ENCODE peak calls at places on chromosome 16, in four cellular contexts. T is IMR-90, F is stomach, C is fibroblast of the aortic adventitia. M is an unnamed sample.

GRCh38 chr16:49127103-49127502 is 154.5 kb downstream of the CBLN1 start:
- DNase-seq in C (no peak), T (no peak), F (no peak), M (no peak)

GRCh38 chr16:28477311-28477920 is 5.3 kb upstream of the NPIPB7 start:
- DNase-seq in T (no peak), F (no peak), C (no peak), M (no peak)

GRCh38 chr16:2205967-2206313 is 686 bp downstream of the MLST8 start:
- DNase-seq in T (no peak), F (no peak), C (no peak), M (no peak)

GRCh38 chr16:84228321-84228838 is 11.4 kb downstream of the KCNG4 start:
- DNase-seq in T (peak), C (peak), F (no peak), M (peak)

GRCh38 chr16:3645504-3646347 is 8.8 kb upstream of the DNASE1 start:
- DNase-seq in T (peak), C (no peak), F (peak), M (no peak)

GRCh38 chr16:9415588-9415987 is 324.1 kb downstream of the HAPSTR1 start:
- DNase-seq in T (no peak), F (no peak), C (no peak), M (no peak)

GRCh38 chr16:50023626-50024025 is 1.4 kb upstream of the CNEP1R1 start:
- DNase-seq in F (no peak), C (no peak), T (no peak), M (no peak)

GRCh38 chr16:10578474-10579316 is 1.7 kb downstream of the EMP2 start:
- DNase-seq in C (peak), T (no peak), F (peak), M (no peak)

GRCh38 chr16:15052747-15053476 is 3.0 kb downstream of the NTAN1 start:
- DNase-seq in T (no peak), C (peak), F (no peak), M (no peak)

GRCh38 chr16:1334739-1335138 is 1.3 kb downstream of the BAIAP3 start:
- DNase-seq in C (no peak), T (no peak), F (no peak), M (no peak)

GRCh38 chr16:81715358-81716196 is 63.5 kb upstream of the PLCG2 start:
- DNase-seq in F (no peak), T (no peak), C (no peak), M (no peak)

GRCh38 chr16:51450913-51451312 is 299.8 kb upstream of the SALL1 start:
- DNase-seq in T (no peak), F (no peak), C (no peak), M (no peak)

GRCh38 chr16:5042574-5043171 is 8.9 kb upstream of the NAGPA start:
- DNase-seq in C (no peak), T (peak), F (no peak), M (peak)

GRCh38 chr16:68434654-68435210 is 13.6 kb downstream of the SMPD3 start:
- DNase-seq in C (no peak), F (peak), T (no peak), M (no peak)

GRCh38 chr16:68433316-68433715 is 15.0 kb downstream of the SMPD3 start:
- DNase-seq in F (no peak), C (no peak), T (no peak), M (no peak)

GRCh38 chr16:68432701-68433100 is 15.6 kb downstream of the SMPD3 start:
- DNase-seq in C (no peak), F (no peak), T (no peak), M (no peak)

GRCh38 chr16:68436581-68436980 is 11.7 kb downstream of the SMPD3 start:
- DNase-seq in F (no peak), C (no peak), T (no peak), M (no peak)
- TF ChIP-seq CTCF in F (peak), C (no peak), T (no peak), M (peak)

GRCh38 chr16:70770968-70771552 is 29.9 kb downstream of the VAC14 start:
- DNase-seq in T (peak), C (peak), F (peak), M (peak)

GRCh38 chr16:70769131-70769530 is 31.8 kb downstream of the VAC14 start:
- DNase-seq in F (no peak), T (no peak), C (no peak), M (no peak)

GRCh38 chr16:70772493-70772892 is 28.5 kb downstream of the VAC14 start:
- DNase-seq in C (peak), F (no peak), T (peak), M (peak)

GRCh38 chr16:70769761-70770160 is 31.2 kb downstream of the VAC14 start:
- DNase-seq in C (no peak), T (no peak), F (no peak), M (no peak)

DNA sequence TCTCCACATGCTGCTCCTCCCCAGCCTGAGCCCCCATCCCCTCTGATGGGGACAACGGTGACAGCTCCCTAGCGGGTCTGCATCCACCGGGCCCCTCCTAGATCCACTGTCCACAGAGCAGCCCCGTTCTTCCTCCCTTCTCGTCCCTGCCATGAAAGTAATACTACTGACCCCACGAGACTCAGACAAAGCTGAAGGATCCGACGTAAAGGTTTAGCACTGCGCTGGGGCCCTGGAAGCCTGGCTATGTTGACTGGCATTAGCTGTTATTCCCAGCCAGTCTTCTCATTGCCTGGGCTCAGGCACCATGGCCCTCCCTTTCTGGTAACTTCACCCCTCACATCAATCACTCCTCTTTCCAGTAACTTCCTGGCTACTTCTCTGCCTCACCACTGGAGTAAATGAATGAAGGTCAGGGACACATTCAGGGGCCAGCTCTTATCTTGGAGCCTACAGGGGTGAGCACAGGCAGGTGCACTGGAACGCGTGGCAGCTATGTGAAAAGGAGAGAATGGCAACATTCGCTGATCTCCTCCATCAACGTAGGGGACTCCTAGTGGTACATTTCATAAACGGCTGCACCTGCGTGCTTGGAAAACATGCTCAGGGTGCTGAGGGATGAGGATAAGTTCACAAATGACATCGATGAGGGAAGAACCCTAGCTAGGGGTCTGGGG is 30.5 kb downstream of the VAC14 start:
- DNase-seq in C (no peak), T (no peak), F (no peak), M (no peak)
- TF ChIP-seq CTCF in C (no peak), T (no peak), F (no peak), M (no peak)

GRCh38 chr16:30867747-30868146 is 26.1 kb downstream of the BCL7C start:
- DNase-seq in T (no peak), F (no peak), C (no peak), M (peak)
- TF ChIP-seq CTCF in T (peak), F (no peak), C (peak), M (peak)

GRCh38 chr16:66588981-66589713 is 9.9 kb downstream of the CMTM2 start:
- DNase-seq in T (peak), F (peak), C (peak), M (peak)
- TF ChIP-seq CTCF in T (peak), F (no peak), C (peak), M (peak)

GRCh38 chr16:86555763-86556130 is 712 bp upstream of the MTHFSD start:
- DNase-seq in T (no peak), F (no peak), C (no peak), M (no peak)

GRCh38 chr16:86553356-86553755 is 1.7 kb downstream of the MTHFSD start:
- DNase-seq in C (no peak), F (no peak), T (no peak), M (no peak)

GRCh38 chr16:86556576-86556975 is 1.5 kb upstream of the MTHFSD start:
- DNase-seq in C (no peak), T (no peak), F (no peak), M (no peak)

GRCh38 chr16:86554599-86554916 is 477 bp downstream of the MTHFSD start:
- DNase-seq in T (no peak), F (no peak), C (no peak), M (no peak)

DNA sequence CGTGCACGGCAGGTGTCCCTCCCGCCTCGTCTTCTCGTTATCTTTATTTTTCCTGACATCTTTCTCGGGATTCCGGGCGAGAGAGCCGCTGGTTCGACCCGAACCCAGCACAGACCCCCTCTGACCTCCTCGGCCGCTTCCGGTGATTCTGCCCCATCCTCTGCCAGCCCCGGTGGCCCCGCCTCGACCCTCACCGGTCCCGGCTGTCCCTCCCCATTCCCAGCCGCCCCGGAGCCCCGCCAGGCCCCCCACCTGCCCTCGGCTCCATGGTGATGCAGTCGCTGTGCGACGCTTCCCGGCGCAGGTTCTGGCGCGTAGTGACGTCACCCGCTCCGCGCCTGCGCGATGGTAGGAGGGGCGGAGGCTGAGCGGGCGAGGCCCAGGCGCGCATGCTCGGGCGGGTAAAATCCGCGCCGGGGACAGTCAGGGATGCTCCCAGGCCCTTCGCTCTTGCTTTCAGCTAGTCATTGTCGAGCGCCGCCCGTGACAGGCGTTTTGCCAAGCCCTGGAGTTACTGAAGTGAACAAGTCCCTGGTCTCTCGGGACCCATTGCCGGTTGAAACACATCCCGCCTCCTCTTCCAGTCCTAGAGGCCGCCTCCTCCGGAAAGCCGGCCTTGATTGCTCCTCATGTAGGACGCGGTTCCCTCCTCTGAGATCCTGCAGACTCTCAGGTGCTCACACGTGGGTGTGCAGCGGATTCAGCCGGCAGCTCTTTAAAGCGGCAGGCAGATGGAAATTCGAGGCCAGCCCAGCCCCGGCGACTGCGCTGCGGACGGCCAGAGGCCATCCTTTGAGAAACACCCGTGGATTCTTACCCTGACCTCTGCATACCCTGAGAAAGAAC is at the start of gene MTHFSD:
- DNase-seq in T (peak), F (peak), C (peak), M (peak)
- TF ChIP-seq CTCF in T (no peak), F (no peak), C (no peak), M (peak)

DNA sequence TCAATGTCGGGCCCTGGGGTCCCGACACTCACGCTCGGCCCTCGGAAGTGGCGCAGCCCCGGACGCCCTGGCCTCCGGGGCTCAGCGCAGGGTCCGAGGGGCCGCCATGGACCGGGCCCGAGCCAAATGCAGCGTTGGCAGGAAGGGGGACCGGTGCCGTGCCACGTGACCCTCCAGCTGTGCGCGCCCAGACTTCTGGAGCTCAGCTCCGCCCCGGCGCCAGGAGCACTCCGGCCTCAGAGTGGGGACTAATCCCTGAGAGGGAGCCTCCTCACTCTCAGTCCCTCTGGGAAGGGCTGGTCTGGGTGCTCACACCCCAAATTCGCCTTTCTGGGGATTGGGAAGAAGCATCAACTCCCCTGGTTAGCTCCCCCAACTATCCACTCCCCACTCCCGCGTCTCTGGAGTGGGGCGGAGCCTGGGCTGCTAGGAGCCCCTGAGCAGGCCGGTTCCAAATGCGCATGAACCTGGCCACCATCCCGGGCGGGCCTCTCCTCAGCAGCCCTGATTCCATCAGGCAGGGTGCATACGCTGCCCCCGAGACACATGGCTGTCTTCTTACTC is at the start of gene B3GNT9:
- DNase-seq in T (peak), F (peak), C (peak), M (peak)
- TF ChIP-seq CTCF in T (no peak), F (no peak), C (no peak), M (no peak)

GRCh38 chr16:75102595-75102994 is 14.0 kb downstream of the LDHD start:
- DNase-seq in T (no peak), C (no peak), F (no peak), M (no peak)
- TF ChIP-seq CTCF in T (no peak), C (no peak), F (no peak), M (no peak)

GRCh38 chr16:23110257-23110899 is 38.9 kb downstream of the USP31 start:
- DNase-seq in F (no peak), C (no peak), T (no peak), M (no peak)
- TF ChIP-seq CTCF in F (no peak), C (no peak), T (no peak), M (no peak)

GRCh38 chr16:85961988-85962915 is 63.3 kb downstream of the IRF8 start:
- DNase-seq in T (no peak), C (no peak), F (no peak), M (no peak)
- TF ChIP-seq CTCF in T (no peak), C (no peak), F (no peak), M (peak)

M was measured in HFFc6.